ENCODE peak calls at places on chromosomes 1 and 21, in four cellular contexts. T is IMR-90, G is RCC 7860, F is AG20443. C is an unnamed sample.
A peak's percentile ranks its signal among the peaks of the same experiment; 100 is the strongest.

GRCh38 chr1:34418166-34418565 is 241.5 kb downstream of the C1orf94 start:
- DNase-seq in F (no peak), G (no peak), T (no peak), C (no peak)

GRCh38 chr1:152996633-152997385 is 4.7 kb upstream of the SPRR3 start:
- DNase-seq in G (no peak), F (no peak), T (no peak), C (no peak)

GRCh38 chr1:209443975-209444651 is 139.4 kb upstream of the CAMK1G start:
- DNase-seq in G (no peak), F (no peak), T (no peak), C (no peak)

GRCh38 chr1:19872190-19872589 is 10.0 kb upstream of the OTUD3 start:
- DNase-seq in T (no peak), F (peak; percentile 23), G (no peak), C (peak; percentile 62)

GRCh38 chr1:189429610-189430009 is 1048.1 kb downstream of the BRINP3 start:
- DNase-seq in F (no peak), G (peak; percentile 11), T (peak; percentile 52), C (no peak)

GRCh38 chr1:8984990-8985389 is 39.3 kb downstream of the CA6 start:
- DNase-seq in T (no peak), F (no peak), G (no peak), C (no peak)

GRCh38 chr1:49351744-49352143 is 575.1 kb upstream of the BEND5 start:
- DNase-seq in G (no peak), T (no peak), F (peak; percentile 53), C (no peak)

GRCh38 chr1:94863919-94864318 is 43.8 kb downstream of the SLC44A3 start:
- DNase-seq in T (peak; percentile 87), F (peak; percentile 77), G (peak; percentile 79), C (no peak)

GRCh38 chr1:8118031-8118451 is 91.9 kb upstream of the ERRFI1 start:
- DNase-seq in T (no peak), F (no peak), G (peak; percentile 13), C (no peak)

GRCh38 chr1:151189638-151190445 is at the start of gene VPS72:
- DNase-seq in G (peak; percentile 80), T (peak; percentile 88), F (peak; percentile 91), C (peak; percentile 79)

GRCh38 chr1:11645670-11646265 is 8.5 kb downstream of the FBXO2 start:
- DNase-seq in F (peak; percentile 80), G (peak; percentile 45), T (peak; percentile 60), C (peak; percentile 75)

GRCh38 chr1:6600410-6601048 is 2.1 kb downstream of the KLHL21 start:
- DNase-seq in G (no peak), F (no peak), T (peak; percentile 27), C (no peak)

GRCh38 chr21:45858180-45858579 is 123.4 kb upstream of the COL6A1 start:
- DNase-seq in G (no peak), F (no peak), T (no peak), C (no peak)

C was measured in breast epithelium.